ENCODE peak calls at places on chromosomes 1 and 21, in nine cellular contexts. U, A, M, Y, J, Q, O, B and W are unnamed samples. For H3K4me1, the result is how much of the 10 kb centered on the place peaks cover.

GRCh38 chr1:33132549-33132948 is 49.3 kb downstream of the TRIM62 start:
- DNase-seq in M (no peak), O (no peak), U (no peak), Q (no peak), Y (no peak), A (no peak), B (no peak), J (no peak), W (no peak)

GRCh38 chr1:203696673-203697072 is 68.3 kb upstream of the LAX1 start:
- DNase-seq in M (no peak), Y (no peak), A (no peak), J (no peak), B (no peak), U (no peak), O (no peak), Q (no peak), W (no peak)

GRCh38 chr1:114336360-114336759 is 174.6 kb downstream of the TRIM33 start:
- DNase-seq in M (no peak), J (no peak), Y (no peak), U (no peak), O (no peak), B (no peak), Q (no peak), A (no peak), W (no peak)

GRCh38 chr1:3497521-3497920 is 43.1 kb downstream of the ARHGEF16 start:
- DNase-seq in M (no peak), Y (no peak), A (no peak), U (no peak), B (no peak), O (no peak), J (no peak), Q (no peak), W (no peak)

GRCh38 chr1:59698386-59698785 is 116.4 kb upstream of the HOOK1 start:
- DNase-seq in A (no peak), M (no peak), J (no peak), O (no peak), Q (no peak), B (no peak), U (no peak), Y (no peak), W (no peak)

GRCh38 chr1:212981025-212981495 is 30.7 kb downstream of the VASH2 start:
- DNase-seq in M (no peak), J (peak), U (peak), O (no peak), B (peak), Y (peak), A (no peak), Q (peak), W (no peak)

GRCh38 chr1:18776777-18777176 is 82.7 kb downstream of the TAS1R2 start:
- DNase-seq in Q (no peak), Y (no peak), U (no peak), B (no peak), J (no peak), A (no peak), M (no peak), O (no peak), W (no peak)

GRCh38 chr21:41653944-41654625 is 112.8 kb downstream of the RIPK4 start:
- DNase-seq in M (no peak), J (no peak), A (peak), U (peak), Y (peak), B (no peak), O (no peak), Q (no peak), W (no peak)

GRCh38 chr1:64550946-64551345 is 81.0 kb downstream of the CACHD1 start:
- DNase-seq in Q (no peak), M (no peak), J (no peak), O (no peak), Y (no peak), A (no peak), U (no peak), B (no peak), W (no peak)

GRCh38 chr1:247905899-247906503 is 10.6 kb downstream of the OR2W3 start:
- DNase-seq in Q (no peak), O (no peak), M (no peak), Y (no peak), U (no peak), B (no peak), A (no peak), J (no peak), W (no peak)

GRCh38 chr1:86137458-86137857 is 19.1 kb downstream of the COL24A1 start:
- DNase-seq in U (no peak), O (no peak), Y (no peak), Q (no peak), B (no peak), M (no peak), A (peak), J (peak), W (no peak)

GRCh38 chr1:32494711-32495337 is 30.0 kb downstream of the ZBTB8B start:
- DNase-seq in U (no peak), Y (no peak), A (no peak), M (no peak), B (no peak), J (no peak), O (no peak), Q (no peak), W (no peak)

DNA sequence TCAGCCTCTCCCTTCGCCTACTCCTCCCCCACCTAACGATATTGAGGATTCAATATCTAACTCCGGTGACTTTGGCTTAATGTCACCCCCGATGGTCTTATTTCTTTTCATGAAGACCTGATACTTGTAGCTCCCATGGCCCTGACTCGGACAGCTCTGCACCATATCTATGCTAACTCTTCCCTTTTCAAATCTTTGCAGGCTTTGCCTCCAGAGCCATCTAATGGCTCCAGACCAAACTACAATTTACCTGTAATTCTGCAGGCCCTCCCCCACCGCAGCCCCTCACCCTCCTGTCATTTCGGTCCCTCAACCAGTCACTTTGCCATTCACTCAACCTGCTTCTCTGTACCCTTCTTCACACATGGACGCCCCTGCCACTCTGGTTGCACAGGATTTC is 7.9 kb upstream of the GSTM5 start:
- DNase-seq in O (no peak), J (peak), U (no peak), Y (no peak), Q (no peak), A (peak), M (no peak), B (peak), W (no peak)
- TF ChIP-seq CTCF in O (no peak), J (no peak), U (no peak), Y (peak), Q (no peak), A (no peak), M (no peak), B (no peak), W (no peak)

DNA sequence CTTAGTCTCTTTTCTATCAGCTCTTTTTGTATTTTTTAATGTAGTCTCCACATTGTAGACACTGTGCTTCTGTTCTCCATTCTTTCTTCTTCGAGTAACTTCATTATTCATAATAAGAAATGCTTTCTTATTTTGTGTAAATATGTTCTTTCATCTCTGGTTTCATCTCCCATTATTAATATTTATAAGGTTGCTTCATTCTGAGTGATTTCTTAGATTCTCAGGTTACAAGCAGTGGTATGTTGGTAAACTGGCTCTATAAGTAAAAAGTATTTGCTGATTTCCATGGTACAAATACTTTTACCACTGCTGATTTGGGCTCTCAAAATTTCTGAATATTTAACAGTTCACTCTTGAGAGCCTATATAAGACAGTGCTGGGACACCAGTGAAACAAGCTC is 81.3 kb downstream of the CDC14A start:
- DNase-seq in B (no peak), U (no peak), Q (no peak), A (no peak), J (no peak), M (no peak), Y (no peak), O (no peak), W (no peak)
- H3K4me1 ChIP-seq in B (under half), U (under half), Q (under half), A (under half), J (under half), M (under half), Y (under half), O (under half), W (under half)

GRCh38 chr1:112707217-112708001 is 482 bp upstream of the RHOC start:
- DNase-seq in B (peak), U (peak), Y (peak), J (peak), O (peak), A (peak), Q (peak), M (peak), W (peak)

GRCh38 chr1:112704511-112704907 is 2.4 kb downstream of the RHOC start:
- DNase-seq in B (no peak), J (no peak), Q (no peak), Y (no peak), O (no peak), A (no peak), M (no peak), U (no peak), W (no peak)

GRCh38 chr1:112706505-112707216 is at the start of gene RHOC:
- DNase-seq in Y (peak), M (peak), Q (peak), A (peak), O (peak), B (peak), J (no peak), U (peak), W (peak)

GRCh38 chr1:112703706-112704105 is 3.2 kb downstream of the RHOC start:
- DNase-seq in O (no peak), U (no peak), B (no peak), A (no peak), M (no peak), J (no peak), Q (no peak), Y (no peak), W (no peak)

GRCh38 chr1:112704908-112705627 is 1.9 kb downstream of the RHOC start:
- DNase-seq in A (peak), M (peak), Q (peak), O (peak), U (peak), B (peak), Y (peak), J (peak), W (peak)
- TF ChIP-seq POLR2A in A (peak), M (peak), Q (no peak), O (peak), U (peak), B (peak), Y (peak), J (peak), W (peak)

GRCh38 chr1:211791979-211792378 is 38.6 kb downstream of the LPGAT1 start:
- DNase-seq in A (no peak), Y (no peak), Q (no peak), M (no peak), O (no peak), U (no peak), B (no peak), J (no peak), W (no peak)

GRCh38 chr1:211789641-211790464 is 40.7 kb downstream of the LPGAT1 start:
- DNase-seq in A (no peak), O (no peak), J (no peak), Q (no peak), Y (no peak), B (no peak), U (no peak), M (no peak), W (no peak)

GRCh38 chr1:211783897-211784296 is 46.7 kb downstream of the LPGAT1 start:
- DNase-seq in U (no peak), A (no peak), J (peak), Q (no peak), Y (peak), B (no peak), M (peak), O (peak), W (no peak)

GRCh38 chr1:211783266-211783665 is 47.3 kb downstream of the LPGAT1 start:
- DNase-seq in U (no peak), M (no peak), J (no peak), B (no peak), O (no peak), Y (peak), A (no peak), Q (no peak), W (no peak)

DNA sequence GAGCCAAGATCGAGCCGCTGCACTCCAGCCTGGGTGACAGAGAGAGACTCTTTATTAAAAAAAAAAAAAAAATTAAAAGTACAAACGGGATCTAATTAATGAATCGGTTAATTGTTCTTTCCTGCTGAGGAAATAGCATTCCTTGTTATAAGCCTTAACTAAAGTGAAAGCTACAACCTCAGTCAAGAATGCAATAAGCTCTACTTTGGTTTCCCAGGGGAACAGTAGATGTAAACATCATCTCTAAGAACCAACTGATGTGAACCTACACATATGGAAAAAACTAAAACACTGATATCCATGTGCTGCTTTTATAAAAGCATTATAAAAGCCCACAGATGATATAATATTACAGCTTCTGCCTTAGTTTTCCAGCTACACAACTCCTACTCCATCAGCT is 41.9 kb downstream of the LPGAT1 start:
- DNase-seq in O (no peak), B (no peak), J (no peak), A (peak), U (no peak), Y (no peak), Q (no peak), M (no peak), W (no peak)
- TF ChIP-seq CTCF in O (no peak), B (no peak), J (no peak), A (no peak), U (no peak), Y (no peak), Q (no peak), M (no peak), W (no peak)

GRCh38 chr1:223831755-223832636 is 13.8 kb downstream of the TP53BP2 start:
- DNase-seq in Y (no peak), O (no peak), B (no peak), M (no peak), U (no peak), Q (no peak), J (peak), A (peak), W (no peak)
- H3K4me1 ChIP-seq in Y (under half), O (under half), B (under half), M (under half), U (under half), Q (under half), J (under half), A (under half), W (under half)

GRCh38 chr1:75630998-75631397 is 20.1 kb upstream of the SLC44A5 start:
- DNase-seq in U (no peak), M (no peak), O (no peak), Q (no peak), B (no peak), Y (no peak), J (no peak), A (no peak), W (no peak)
- TF ChIP-seq POLR2A in U (no peak), M (no peak), O (no peak), Q (no peak), B (no peak), Y (no peak), J (no peak), A (no peak), W (no peak)

GRCh38 chr1:153238536-153238935 is 21.0 kb upstream of the LORICRIN start:
- DNase-seq in J (peak), Q (no peak), A (no peak), Y (no peak), O (peak), B (no peak), U (no peak), M (no peak), W (no peak)
- TF ChIP-seq CTCF in J (no peak), Q (no peak), A (no peak), Y (no peak), O (peak), B (no peak), U (no peak), M (no peak), W (no peak)